ENCODE peak calls at places on chromosomes 6 and 20, in eight cellular contexts. R, N, J, Q, G, K, E and I are unnamed samples.

GRCh38 chr6:71977860-71978259 is 91.5 kb downstream of the RIMS1 start:
- DNase-seq in Q (no peak), J (no peak), N (no peak), K (no peak), E (no peak), G (no peak), R (no peak), I (no peak)

GRCh38 chr6:18632670-18633410 is 245.7 kb downstream of the RNF144B start:
- DNase-seq in K (no peak), Q (no peak), E (no peak), R (no peak), N (no peak), J (no peak), G (no peak), I (peak)

GRCh38 chr6:26019261-26019845 is 56.8 kb downstream of the TRIM38 start:
- DNase-seq in G (no peak), R (no peak), E (no peak), N (no peak), J (no peak), K (no peak), Q (no peak), I (no peak)

GRCh38 chr6:37456126-37456525 is 23.1 kb downstream of the CMTR1 start:
- DNase-seq in Q (no peak), E (no peak), N (no peak), G (no peak), R (no peak), J (no peak), K (no peak), I (peak)

GRCh38 chr20:57830515-57830895 is 120.7 kb upstream of the PMEPA1 start:
- DNase-seq in Q (no peak), E (no peak), R (no peak), G (no peak), J (no peak), N (no peak), K (no peak), I (no peak)

GRCh38 chr6:115540077-115540869 is 520.4 kb downstream of the FRK start:
- DNase-seq in E (no peak), R (no peak), N (no peak), K (no peak), G (no peak), J (no peak), Q (no peak), I (no peak)

GRCh38 chr6:109466212-109466923 is 10.8 kb upstream of the MICAL1 start:
- DNase-seq in J (no peak), R (no peak), N (no peak), G (no peak), Q (no peak), K (no peak), E (no peak), I (no peak)

GRCh38 chr20:37913563-37914366 is 10.8 kb downstream of the VSTM2L start:
- DNase-seq in E (no peak), R (no peak), N (no peak), Q (no peak), G (no peak), J (no peak), K (no peak), I (no peak)

GRCh38 chr6:79377047-79377446 is 142.6 kb upstream of the HMGN3 start:
- DNase-seq in G (no peak), N (no peak), R (no peak), J (no peak), K (no peak), Q (no peak), E (no peak), I (peak)

GRCh38 chr6:26175428-26176181 is 88.4 kb downstream of the HFE start:
- DNase-seq in R (peak), E (no peak), G (no peak), N (no peak), J (peak), Q (no peak), K (peak), I (peak)

GRCh38 chr6:143901885-143902708 is 37.8 kb downstream of the ZC2HC1B start:
- DNase-seq in N (no peak), J (no peak), G (no peak), Q (no peak), E (no peak), R (no peak), K (no peak), I (no peak)

GRCh38 chr20:20201124-20201523 is 148.8 kb downstream of the CFAP61 start:
- DNase-seq in N (no peak), K (no peak), G (no peak), J (no peak), Q (no peak), R (no peak), E (no peak), I (no peak)

GRCh38 chr6:11396860-11397259 is 140.7 kb upstream of the TMEM170B start:
- DNase-seq in G (no peak), E (no peak), J (no peak), Q (no peak), K (no peak), N (no peak), R (no peak), I (no peak)

GRCh38 chr20:16491277-16491912 is 81.9 kb downstream of the KIF16B start:
- DNase-seq in N (no peak), K (no peak), J (no peak), E (no peak), R (no peak), Q (no peak), G (no peak), I (no peak)

GRCh38 chr20:45359406-45360148 is 3.4 kb upstream of the SYS1 start:
- DNase-seq in E (no peak), Q (no peak), N (no peak), J (no peak), R (no peak), K (no peak), G (peak), I (no peak)

GRCh38 chr20:50242863-50243609 is 52.4 kb downstream of the CEBPB start:
- DNase-seq in R (no peak), Q (no peak), G (no peak), K (no peak), N (peak), J (no peak), E (no peak), I (peak)

GRCh38 chr20:62120990-62121775 is 1.1 kb upstream of the LSM14B start:
- DNase-seq in G (peak), E (no peak), K (no peak), R (peak), N (no peak), Q (peak), J (no peak), I (peak)

GRCh38 chr6:132790450-132790849 is 8.0 kb downstream of the SLC18B1 start:
- DNase-seq in J (no peak), G (no peak), K (no peak), E (no peak), N (no peak), Q (no peak), R (no peak), I (no peak)

GRCh38 chr20:4071177-4071723 is 55.9 kb upstream of the RNF24 start:
- DNase-seq in J (no peak), E (no peak), N (no peak), K (no peak), G (no peak), R (no peak), Q (no peak), I (no peak)

GRCh38 chr6:162727347-162728176 is at the start of the genes PACRG and PRKN:
- DNase-seq in R (peak), J (peak), G (peak), N (peak), K (peak), Q (peak), E (peak), I (peak)

GRCh38 chr20:53660078-53660909 is 66.7 kb upstream of the ZNF217 start:
- DNase-seq in R (peak), G (no peak), N (no peak), J (peak), E (peak), Q (peak), K (peak), I (no peak)

GRCh38 chr20:56903421-56903820 is 274.3 kb downstream of the TFAP2C start:
- DNase-seq in Q (no peak), E (no peak), G (no peak), R (no peak), N (no peak), K (no peak), J (no peak), I (no peak)

GRCh38 chr6:99110004-99110403 is 162.3 kb upstream of the FBXL4 start:
- DNase-seq in Q (no peak), E (no peak), G (no peak), N (no peak), K (no peak), J (no peak), R (no peak), I (no peak)

GRCh38 chr20:1463971-1464570 is 2.6 kb downstream of the NSFL1C start:
- DNase-seq in Q (no peak), E (no peak), N (no peak), R (no peak), J (no peak), G (no peak), K (no peak), I (peak)

GRCh38 chr6:28606424-28607391 is 81.0 kb downstream of the GPX5 start:
- DNase-seq in J (no peak), R (peak), G (peak), N (peak), E (no peak), K (no peak), Q (no peak), I (peak)

GRCh38 chr6:106568518-106568917 is 60.8 kb downstream of the RTN4IP1 start:
- DNase-seq in J (no peak), Q (no peak), R (no peak), K (no peak), N (no peak), G (no peak), E (no peak), I (peak)

GRCh38 chr6:116229287-116229913 is 24.5 kb downstream of the TSPYL4 start:
- DNase-seq in K (peak), Q (no peak), J (no peak), G (no peak), E (no peak), N (peak), R (no peak), I (no peak)

GRCh38 chr6:4732691-4733315 is 43.4 kb upstream of the CDYL start:
- DNase-seq in G (peak), K (no peak), N (no peak), E (no peak), R (no peak), Q (peak), J (no peak), I (peak)

GRCh38 chr6:18451756-18452155 is 64.6 kb downstream of the RNF144B start:
- DNase-seq in K (no peak), R (no peak), J (no peak), N (no peak), E (no peak), G (no peak), Q (no peak), I (no peak)

GRCh38 chr20:23161244-23161875 is 75.2 kb upstream of the CD93 start:
- DNase-seq in K (no peak), E (no peak), R (no peak), Q (no peak), N (no peak), J (no peak), G (no peak), I (no peak)

GRCh38 chr20:48621256-48622078 is 206.3 kb downstream of the PREX1 start:
- DNase-seq in E (no peak), K (no peak), R (no peak), Q (no peak), G (no peak), N (no peak), J (no peak), I (peak)

GRCh38 chr20:32582659-32583580 is 2.2 kb downstream of the NOL4L start:
- DNase-seq in N (no peak), R (peak), K (no peak), E (no peak), G (peak), J (peak), Q (no peak), I (no peak)